ENCODE peak calls at places on chromosomes 7 and 10, in six cellular contexts. A, B, C, F, Q and Y are unnamed samples. For H3K4me1, the result is how much of the 10 kb centered on the place peaks cover.

GRCh38 chr7:107691713-107692112 is 31.1 kb downstream of the SLC26A4 start:
- DNase-seq in A (peak), B (no peak), C (no peak), F (no peak), Q (peak), Y (no peak)

GRCh38 chr7:2821842-2822507 is 22.1 kb downstream of the GNA12 start:
- DNase-seq in A (no peak), B (no peak), C (no peak), F (no peak), Q (peak), Y (peak)

GRCh38 chr10:46048152-46048551 is 2.1 kb upstream of the MSMB start:
- DNase-seq in A (no peak), B (no peak), C (no peak), F (no peak), Q (no peak), Y (peak)

GRCh38 chr10:104376784-104377300 is 23.2 kb downstream of the CFAP58 start:
- DNase-seq in A (no peak), B (no peak), C (no peak), F (no peak), Q (no peak), Y (no peak)

GRCh38 chr10:127441350-127442219 is 107.5 kb upstream of the NPS start:
- DNase-seq in A (no peak), B (no peak), C (no peak), F (peak), Q (no peak), Y (no peak)

GRCh38 chr10:4278161-4278560 is 493.2 kb upstream of the KLF6 start:
- DNase-seq in A (no peak), B (no peak), C (no peak), F (no peak), Q (no peak), Y (no peak)

GRCh38 chr7:47428052-47428779 is 153.7 kb downstream of the TNS3 start:
- DNase-seq in A (no peak), B (no peak), C (no peak), F (no peak), Q (no peak), Y (no peak)

GRCh38 chr10:88791924-88792323 is 10.6 kb upstream of the LIPM start:
- DNase-seq in A (no peak), B (no peak), C (no peak), F (peak), Q (peak), Y (peak)

GRCh38 chr7:38244516-38244915 is 28.9 kb downstream of the TARP start:
- DNase-seq in A (no peak), B (no peak), C (no peak), F (no peak), Q (no peak), Y (no peak)

GRCh38 chr7:49791089-49791741 is 17.8 kb downstream of the VWC2 start:
- DNase-seq in A (peak), B (no peak), C (no peak), F (no peak), Q (no peak), Y (peak)

GRCh38 chr10:77591238-77591880 is 46.2 kb downstream of the KCNMA1 start:
- DNase-seq in A (no peak), B (no peak), C (no peak), F (no peak), Q (no peak), Y (no peak)

GRCh38 chr7:128919881-128920789 is 9.6 kb upstream of the KCP start:
- DNase-seq in A (no peak), B (no peak), C (no peak), F (no peak), Q (no peak), Y (no peak)

GRCh38 chr7:65216469-65216868 is 157.2 kb upstream of the ZNF92 start:
- DNase-seq in A (peak), B (no peak), C (peak), F (peak), Q (peak), Y (peak)

GRCh38 chr7:72925546-72926120 is 738 bp downstream of the POM121 start:
- DNase-seq in A (no peak), B (no peak), C (no peak), F (no peak), Q (no peak), Y (no peak)

GRCh38 chr7:33373195-33373594 is 243.8 kb downstream of the BBS9 start:
- DNase-seq in A (no peak), B (no peak), C (no peak), F (no peak), Q (no peak), Y (no peak)

GRCh38 chr10:44574596-44575480 is 189.9 kb upstream of the CXCL12 start:
- DNase-seq in A (no peak), B (no peak), C (no peak), F (no peak), Q (no peak), Y (no peak)

DNA sequence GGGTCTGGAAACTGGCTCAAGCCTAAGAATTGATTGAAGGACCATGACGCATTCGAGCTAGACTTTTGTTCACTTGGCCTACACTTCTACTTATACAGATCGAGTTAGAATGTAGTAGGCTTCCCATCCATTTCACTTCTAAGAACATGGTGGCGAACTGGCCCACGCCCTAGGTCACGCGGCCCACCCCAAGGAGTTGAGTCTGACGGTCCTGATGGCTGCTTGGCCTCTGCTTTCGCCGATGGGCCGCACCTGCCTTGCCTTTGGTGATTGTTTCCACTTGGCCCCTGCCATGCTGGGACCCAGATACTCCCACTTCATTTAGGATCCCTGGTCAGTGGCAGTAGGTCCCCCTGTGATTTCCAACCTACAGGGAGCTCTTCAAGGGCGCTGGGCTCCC is 153.6 kb downstream of the PRKAG2 start:
- DNase-seq in A (no peak), B (no peak), C (no peak), F (no peak), Q (no peak), Y (no peak)
- H3K4me1 ChIP-seq in A (half or more), B (under half), C (under half), F (under half), Q (under half), Y (under half)

GRCh38 chr10:55495555-55495954 is 694.5 kb upstream of the PCDH15 start:
- DNase-seq in A (no peak), B (no peak), C (no peak), F (no peak), Q (no peak), Y (no peak)

GRCh38 chr10:55497893-55498499 is 697.0 kb upstream of the PCDH15 start:
- DNase-seq in A (no peak), B (no peak), C (no peak), F (no peak), Q (no peak), Y (no peak)

GRCh38 chr10:55500931-55501559 is 700.0 kb upstream of the PCDH15 start:
- DNase-seq in A (peak), B (no peak), C (no peak), F (peak), Q (no peak), Y (peak)
- TF ChIP-seq CTCF in A (peak), B (no peak), C (no peak), F (peak), Q (no peak), Y (peak)

GRCh38 chr10:15863733-15864132 is 3.4 kb upstream of the MINDY3 start:
- DNase-seq in A (no peak), B (no peak), C (no peak), F (no peak), Q (no peak), Y (peak)

GRCh38 chr10:15865304-15865703 is 5.0 kb upstream of the MINDY3 start:
- DNase-seq in A (no peak), B (no peak), C (no peak), F (no peak), Q (no peak), Y (no peak)

GRCh38 chr10:15863323-15863722 is 3.0 kb upstream of the MINDY3 start:
- DNase-seq in A (no peak), B (no peak), C (no peak), F (no peak), Q (no peak), Y (no peak)

GRCh38 chr10:15868006-15868405 is 7.7 kb upstream of the MINDY3 start:
- DNase-seq in A (no peak), B (no peak), C (no peak), F (no peak), Q (no peak), Y (no peak)

DNA sequence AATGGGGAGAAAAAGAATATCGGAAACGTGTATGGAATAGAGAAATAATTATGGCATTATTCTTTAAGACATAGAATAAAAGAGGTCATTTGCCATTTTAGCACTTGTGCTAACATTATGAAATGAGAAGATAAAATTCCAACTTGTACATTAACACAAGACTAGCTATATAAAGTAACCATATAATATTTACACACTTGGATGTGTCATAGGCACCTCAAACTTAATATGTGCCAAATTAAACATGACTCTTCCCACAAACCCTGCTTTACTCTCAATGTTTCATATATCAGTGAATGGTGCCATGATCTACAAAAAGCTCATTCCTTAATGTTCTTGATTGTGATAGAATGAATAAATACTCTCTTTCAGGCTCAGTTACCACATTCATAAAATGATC is 4.1 kb upstream of the MINDY3 start:
- DNase-seq in A (no peak), B (no peak), C (no peak), F (no peak), Q (no peak), Y (peak)
- H3K4me1 ChIP-seq in A (under half), B (under half), C (under half), F (under half), Q (under half), Y (under half)

GRCh38 chr10:107166378-107166777 is 1.9 kb upstream of the SORCS1 start:
- DNase-seq in A (no peak), B (no peak), C (no peak), F (no peak), Q (no peak), Y (peak)
- TF ChIP-seq CTCF in A (no peak), B (no peak), C (no peak), F (no peak), Q (no peak), Y (peak)

GRCh38 chr10:94035982-94036663 is 42.4 kb downstream of the PLCE1 start:
- DNase-seq in A (no peak), B (no peak), C (no peak), F (no peak), Q (no peak), Y (no peak)

GRCh38 chr10:94038024-94038423 is 44.3 kb downstream of the PLCE1 start:
- DNase-seq in A (no peak), B (no peak), C (no peak), F (no peak), Q (peak), Y (peak)

GRCh38 chr10:94042001-94042813 is 48.5 kb downstream of the PLCE1 start:
- DNase-seq in A (no peak), B (no peak), C (no peak), F (no peak), Q (peak), Y (peak)

GRCh38 chr10:94036664-94037033 is 42.9 kb downstream of the PLCE1 start:
- DNase-seq in A (no peak), B (no peak), C (no peak), F (no peak), Q (no peak), Y (peak)
- H3K4me1 ChIP-seq in A (under half), B (under half), C (under half), F (under half), Q (under half), Y (under half)

DNA sequence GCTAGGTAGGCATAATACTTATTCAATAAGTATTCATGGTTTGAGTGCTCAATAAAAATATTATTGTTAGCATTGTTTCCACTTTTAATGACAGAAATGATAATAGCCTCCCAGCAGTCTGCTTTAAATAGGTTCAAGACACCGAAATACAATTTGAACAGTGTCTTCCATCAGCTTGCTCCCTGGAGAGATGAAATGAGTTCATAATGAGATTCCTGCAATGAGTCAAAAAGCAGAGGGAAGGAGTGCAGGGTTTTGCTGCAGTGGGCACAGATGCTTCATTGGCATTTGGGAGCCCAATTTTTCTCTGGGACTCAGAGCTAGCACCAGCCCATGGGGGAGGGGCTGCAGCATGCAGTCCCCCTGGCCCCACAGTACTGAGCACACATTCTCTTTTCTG is 32.6 kb upstream of the CHCHD3 start:
- DNase-seq in A (no peak), B (no peak), C (no peak), F (no peak), Q (no peak), Y (no peak)
- TF ChIP-seq CTCF in A (no peak), B (no peak), C (no peak), F (no peak), Q (no peak), Y (no peak)